ENCODE peak calls at places on chromosomes 3 and 15, in seven cellular contexts. One of them, this sample, is unnamed.

GRCh38 chr3:173993299-173993698 is 595.8 kb downstream of the NLGN1 start:
- DNase-seq in neuronal stem cell: no peak
- DNase-seq in ascending aorta: no peak
- DNase-seq in posterior cingulate gyrus: no peak
- DNase-seq in WERI-Rb-1: no peak
- DNase-seq in OCI-LY7: no peak
- DNase-seq in Panc1: no peak
- DNase-seq in this sample: peak

GRCh38 chr15:68666120-68666811 is 87.5 kb downstream of the CORO2B start:
- DNase-seq in Panc1: no peak
- DNase-seq in ascending aorta: peak
- DNase-seq in posterior cingulate gyrus: no peak
- DNase-seq in neuronal stem cell: no peak
- DNase-seq in OCI-LY7: peak
- DNase-seq in WERI-Rb-1: no peak
- DNase-seq in this sample: no peak

GRCh38 chr15:69468241-69469121 is 15.9 kb downstream of the RPLP1 start:
- DNase-seq in ascending aorta: peak
- DNase-seq in OCI-LY7: no peak
- DNase-seq in WERI-Rb-1: no peak
- DNase-seq in neuronal stem cell: no peak
- DNase-seq in posterior cingulate gyrus: no peak
- DNase-seq in Panc1: no peak
- DNase-seq in this sample: no peak

GRCh38 chr3:38226273-38226672 is 39.3 kb upstream of the SLC22A13 start:
- DNase-seq in OCI-LY7: no peak
- DNase-seq in neuronal stem cell: no peak
- DNase-seq in ascending aorta: no peak
- DNase-seq in WERI-Rb-1: no peak
- DNase-seq in posterior cingulate gyrus: no peak
- DNase-seq in Panc1: no peak
- DNase-seq in this sample: no peak

GRCh38 chr15:36894062-36894461 is 206.3 kb downstream of the MEIS2 start:
- DNase-seq in Panc1: no peak
- DNase-seq in OCI-LY7: no peak
- DNase-seq in WERI-Rb-1: no peak
- DNase-seq in ascending aorta: no peak
- DNase-seq in neuronal stem cell: no peak
- DNase-seq in posterior cingulate gyrus: no peak
- DNase-seq in this sample: no peak

GRCh38 chr3:18246336-18247060 is 178.6 kb downstream of the SATB1 start:
- DNase-seq in neuronal stem cell: no peak
- DNase-seq in Panc1: no peak
- DNase-seq in posterior cingulate gyrus: no peak
- DNase-seq in WERI-Rb-1: no peak
- DNase-seq in OCI-LY7: no peak
- DNase-seq in ascending aorta: no peak
- DNase-seq in this sample: no peak

GRCh38 chr15:56040081-56041035 is 46.9 kb upstream of the NEDD4 start:
- DNase-seq in OCI-LY7: no peak
- DNase-seq in WERI-Rb-1: no peak
- DNase-seq in posterior cingulate gyrus: no peak
- DNase-seq in neuronal stem cell: peak
- DNase-seq in ascending aorta: peak
- DNase-seq in Panc1: peak
- DNase-seq in this sample: peak

GRCh38 chr3:8776406-8776805 is 7.0 kb upstream of the OXTR start:
- DNase-seq in WERI-Rb-1: no peak
- DNase-seq in posterior cingulate gyrus: no peak
- DNase-seq in ascending aorta: no peak
- DNase-seq in OCI-LY7: no peak
- DNase-seq in Panc1: no peak
- DNase-seq in neuronal stem cell: no peak
- DNase-seq in this sample: no peak

GRCh38 chr3:169310190-169310918 is 353.2 kb downstream of the MECOM start:
- DNase-seq in posterior cingulate gyrus: no peak
- DNase-seq in WERI-Rb-1: no peak
- DNase-seq in ascending aorta: no peak
- DNase-seq in Panc1: no peak
- DNase-seq in OCI-LY7: no peak
- DNase-seq in neuronal stem cell: no peak
- DNase-seq in this sample: no peak

GRCh38 chr15:33425149-33425548 is 114.4 kb downstream of the RYR3 start:
- DNase-seq in ascending aorta: peak
- DNase-seq in Panc1: no peak
- DNase-seq in WERI-Rb-1: no peak
- DNase-seq in OCI-LY7: no peak
- DNase-seq in posterior cingulate gyrus: no peak
- DNase-seq in neuronal stem cell: no peak
- DNase-seq in this sample: no peak

GRCh38 chr3:44555753-44556152 is 760 bp downstream of the ZKSCAN7 start:
- DNase-seq in Panc1: no peak
- DNase-seq in OCI-LY7: no peak
- DNase-seq in ascending aorta: no peak
- DNase-seq in neuronal stem cell: no peak
- DNase-seq in posterior cingulate gyrus: no peak
- DNase-seq in WERI-Rb-1: no peak
- DNase-seq in this sample: no peak

GRCh38 chr3:167675835-167676234 is 22.1 kb upstream of the WDR49 start:
- DNase-seq in ascending aorta: no peak
- DNase-seq in neuronal stem cell: no peak
- DNase-seq in Panc1: no peak
- DNase-seq in posterior cingulate gyrus: no peak
- DNase-seq in OCI-LY7: no peak
- DNase-seq in WERI-Rb-1: no peak
- DNase-seq in this sample: no peak

GRCh38 chr3:191593486-191593885 is 132.5 kb downstream of the PYDC2 start:
- DNase-seq in Panc1: no peak
- DNase-seq in WERI-Rb-1: no peak
- DNase-seq in neuronal stem cell: no peak
- DNase-seq in posterior cingulate gyrus: no peak
- DNase-seq in ascending aorta: no peak
- DNase-seq in OCI-LY7: no peak
- DNase-seq in this sample: no peak

GRCh38 chr3:71142440-71143161 is 440.9 kb downstream of the FOXP1 start:
- DNase-seq in neuronal stem cell: no peak
- DNase-seq in ascending aorta: no peak
- DNase-seq in posterior cingulate gyrus: no peak
- DNase-seq in WERI-Rb-1: peak
- DNase-seq in Panc1: no peak
- DNase-seq in OCI-LY7: peak
- DNase-seq in this sample: no peak